ENCODE peak calls at places on chromosomes 11 and 22, in nine cellular contexts. J is HCT116, B is H1, H is ovary, N is adrenal gland, R is spleen, I is OCI-LY7, E is fibroblast of lung, X is A549. O is an unnamed sample.

GRCh38 chr11:2665747-2666710 is 33.8 kb downstream of the KCNQ1OT1 start:
- DNase-seq in J (no peak), B (no peak), H (no peak), N (peak; percentile 64), R (peak; percentile 42), I (no peak), E (no peak), X (no peak), O (no peak)

GRCh38 chr11:128155590-128155989 is 431.8 kb downstream of the ETS1 start:
- DNase-seq in J (no peak), B (no peak), H (no peak), N (no peak), R (no peak), I (no peak), E (no peak), X (no peak), O (no peak)

GRCh38 chr11:128549256-128549944 is 38.0 kb downstream of the ETS1 start:
- DNase-seq in J (no peak), B (peak; percentile 55), H (peak; percentile 59), N (peak; percentile 32), R (peak; percentile 81), I (no peak), E (peak; percentile 81), X (no peak), O (no peak)

GRCh38 chr11:69839516-69839915 is 20.3 kb upstream of the FGF3 start:
- DNase-seq in J (no peak), B (no peak), H (no peak), N (no peak), R (peak; percentile 44), I (no peak), E (no peak), X (no peak), O (no peak)

GRCh38 chr22:28435960-28436359 is 243.7 kb downstream of the TTC28 start:
- DNase-seq in J (no peak), B (no peak), H (no peak), N (no peak), R (no peak), I (no peak), E (no peak), X (no peak), O (no peak)

GRCh38 chr22:49411236-49411635 is 416.4 kb downstream of the BRD1 start:
- DNase-seq in J (no peak), B (no peak), H (no peak), N (no peak), R (no peak), I (no peak), E (no peak), X (no peak), O (no peak)

GRCh38 chr11:36069576-36070214 is 125.8 kb downstream of the LDLRAD3 start:
- DNase-seq in J (no peak), B (no peak), H (no peak), N (peak; percentile 13), R (no peak), I (no peak), E (no peak), X (no peak), O (no peak)

GRCh38 chr11:2570211-2570811 is 125.5 kb downstream of the KCNQ1 start:
- DNase-seq in J (no peak), B (no peak), H (no peak), N (no peak), R (no peak), I (no peak), E (no peak), X (no peak), O (no peak)

GRCh38 chr11:101582242-101583052 is 1.4 kb downstream of the TRPC6 start:
- DNase-seq in J (no peak), B (peak; percentile 54), H (peak; percentile 16), N (no peak), R (peak; percentile 70), I (no peak), E (peak; percentile 15), X (peak; percentile 14), O (no peak)

GRCh38 chr11:134578807-134579708 is 167.0 kb upstream of the B3GAT1 start:
- DNase-seq in J (peak; percentile 18), B (peak; percentile 45), H (no peak), N (no peak), R (no peak), I (no peak), E (no peak), X (no peak), O (no peak)

GRCh38 chr22:43955883-43956286 is 643 bp downstream of the SAMM50 start:
- DNase-seq in J (no peak), B (no peak), H (no peak), N (no peak), R (no peak), I (peak; percentile 63), E (peak; percentile 13), X (no peak), O (no peak)

GRCh38 chr22:27381960-27382742 is 419.4 kb downstream of the MN1 start:
- DNase-seq in J (no peak), B (peak; percentile 44), H (no peak), N (no peak), R (no peak), I (peak; percentile 36), E (no peak), X (no peak), O (no peak)

DNA sequence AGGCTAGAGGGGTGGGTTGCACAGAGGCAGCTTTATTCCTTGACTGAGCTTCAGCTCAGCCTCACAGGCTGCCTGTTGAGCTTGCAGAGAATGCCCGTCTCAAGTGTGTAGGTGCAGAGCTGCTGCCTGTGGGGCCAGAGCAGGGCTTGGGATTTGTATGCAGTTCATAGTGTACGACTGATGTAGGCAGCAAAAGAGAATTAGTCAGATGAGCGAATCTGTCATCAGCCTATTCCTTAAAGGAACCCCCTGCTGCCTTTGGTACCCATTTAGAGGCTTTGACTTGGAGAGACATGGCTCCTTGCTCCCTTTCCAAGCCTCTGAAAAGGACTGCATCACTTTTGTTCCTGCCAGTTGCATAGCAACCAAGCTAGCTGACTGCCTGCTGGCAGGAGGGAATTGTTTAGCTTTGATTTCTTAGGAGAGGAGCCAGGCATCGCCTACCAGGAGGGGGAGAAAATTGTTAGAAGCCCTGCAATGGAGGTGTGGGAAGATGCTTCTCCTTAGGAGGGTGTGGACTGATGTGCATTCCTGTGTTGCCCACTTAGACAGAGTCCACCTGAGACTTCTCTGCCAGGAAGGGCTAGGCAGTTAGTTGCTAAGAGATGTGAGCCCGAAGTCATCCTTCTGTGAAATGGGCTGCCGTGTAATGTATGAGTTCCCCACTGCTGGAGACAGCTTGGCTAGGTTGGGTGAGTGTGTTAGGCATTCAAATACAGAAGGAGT is 10.9 kb downstream of the ACO2 start:
- DNase-seq in J (no peak), B (peak; percentile 61), H (no peak), N (no peak), R (no peak), I (no peak), E (peak; percentile 73), X (no peak), O (no peak)
- TF ChIP-seq CTCF in J (no peak), B (peak; percentile 28), H (no peak), N (no peak), R (no peak), I (no peak), E (peak; percentile 22), X (no peak), O (no peak)

GRCh38 chr11:96055706-96056387 is 131.9 kb upstream of the MTMR2 start:
- DNase-seq in J (no peak), B (no peak), H (no peak), N (no peak), R (no peak), I (no peak), E (peak; percentile 51), X (no peak), O (peak; percentile 40)
- H3K27ac ChIP-seq in J (no peak overlapping the region), B (no peak overlapping the region), H (no peak overlapping the region), N (no peak overlapping the region), R (no peak overlapping the region), I (no peak overlapping the region), E (peak overlapping the region; percentile 22), X (peak overlapping the region; percentile 6), O (no peak overlapping the region)

DNA sequence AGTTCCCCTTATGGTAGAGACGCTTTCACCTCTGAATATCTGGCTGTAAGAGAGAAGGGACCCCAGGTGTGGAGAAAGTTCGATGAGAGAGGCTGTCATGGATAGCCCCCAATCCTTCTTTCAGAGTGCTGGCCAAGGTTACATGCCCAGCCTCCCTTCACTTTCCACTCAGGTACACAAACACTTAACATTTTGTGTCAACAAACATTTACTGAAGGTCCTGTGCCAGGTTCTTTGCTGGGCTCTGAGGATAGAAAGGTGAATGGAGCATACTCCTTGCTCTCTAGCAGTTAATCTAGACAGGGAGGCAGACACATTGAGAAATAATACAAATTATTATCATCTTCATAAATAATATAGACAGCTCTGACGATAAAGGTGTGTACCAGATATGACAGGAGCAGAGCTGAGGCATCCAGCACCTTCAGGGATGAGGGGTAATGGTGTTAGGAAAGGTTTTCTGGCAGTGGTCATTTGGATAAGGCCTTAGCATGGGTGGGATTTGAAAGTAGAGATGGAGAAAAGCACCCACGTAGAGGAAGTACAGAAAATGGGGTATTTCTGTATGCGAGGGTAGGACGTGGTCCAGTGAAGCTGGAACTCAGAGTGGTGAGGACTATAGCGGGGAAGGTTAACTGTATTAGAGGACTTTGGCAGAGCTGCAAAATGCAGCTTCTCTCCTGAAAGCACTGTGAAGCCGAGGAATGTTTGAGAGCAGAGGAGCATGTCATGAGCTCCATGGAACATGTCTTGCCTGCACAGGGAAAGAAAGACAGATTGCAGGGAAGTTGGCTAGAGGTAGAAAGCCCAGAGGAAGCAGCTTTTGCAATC is 19.6 kb downstream of the PPFIBP2 start:
- DNase-seq in J (no peak), B (no peak), H (no peak), N (no peak), R (no peak), I (no peak), E (no peak), X (no peak), O (no peak)
- H3K4me3 ChIP-seq in J (no peak overlapping the region), B (no peak overlapping the region), H (no peak overlapping the region), N (no peak overlapping the region), R (no peak overlapping the region), I (peak overlapping the region; percentile 11), E (no peak overlapping the region), X (no peak overlapping the region), O (no peak overlapping the region)

GRCh38 chr22:32411829-32412592 is at the start of gene RTCB:
- DNase-seq in J (peak; percentile 88), B (peak; percentile 92), H (peak; percentile 92), N (peak; percentile 94), R (peak; percentile 95), I (peak; percentile 91), E (peak; percentile 95), X (peak; percentile 56), O (peak; percentile 96)

GRCh38 chr22:32411388-32411787 is 659 bp downstream of the RTCB start:
- DNase-seq in J (no peak), B (no peak), H (no peak), N (no peak), R (no peak), I (peak; percentile 21), E (peak; percentile 10), X (no peak), O (peak; percentile 0)

GRCh38 chr22:32410459-32410858 is 1.6 kb downstream of the RTCB start:
- DNase-seq in J (no peak), B (no peak), H (no peak), N (no peak), R (no peak), I (no peak), E (no peak), X (no peak), O (no peak)

GRCh38 chr22:32416556-32417085 is 4.6 kb upstream of the RTCB start:
- DNase-seq in J (no peak), B (no peak), H (no peak), N (no peak), R (no peak), I (no peak), E (no peak), X (no peak), O (no peak)

DNA sequence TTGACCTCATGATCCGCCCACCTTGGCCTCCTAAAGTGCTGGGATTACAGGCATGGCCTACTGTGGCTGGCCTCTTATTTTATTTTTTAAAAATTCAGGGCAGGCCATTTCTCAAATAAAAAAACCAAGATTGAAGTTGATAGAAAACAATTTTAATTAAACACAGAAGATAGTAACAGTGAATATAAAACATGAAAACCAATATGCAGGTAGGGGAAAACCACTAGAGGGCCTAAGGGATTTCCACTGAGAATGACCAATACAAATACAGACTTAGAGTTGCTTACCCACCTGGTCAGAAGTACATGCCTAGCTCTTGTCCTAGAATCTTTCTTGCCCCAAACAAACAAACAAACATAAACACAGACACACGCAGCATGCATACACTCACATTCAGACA is 1.7 kb upstream of the RTCB start:
- DNase-seq in J (peak; percentile 27), B (no peak), H (no peak), N (no peak), R (no peak), I (peak; percentile 32), E (peak; percentile 49), X (peak; percentile 10), O (no peak)
- TF ChIP-seq CTCF in J (peak; percentile 53), B (peak; percentile 22), H (no peak), N (peak; percentile 8), R (no peak), I (peak; percentile 76), E (peak; percentile 58), X (peak; percentile 29), O (no peak)